ENCODE peak calls at places on chromosomes 12 and 14, in seven cellular contexts. One of them, this sample, is unnamed.

GRCh38 chr12:54082402-54082892 is 28.8 kb downstream of the HOXC4 start:
- DNase-seq in activated CD4-positive, alpha-beta T cell treated with anti-CD3 and anti-CD28 coated beads, Interleukin-2, amount 50 U/mL, for 4 hours: peak; percentile 43
- DNase-seq in NAMALWA: no peak
- DNase-seq in activated T-helper 9 cell treated with anti-CD3 and anti-CD28 coated beads, Interleukin-2, amount 50 U/mL, for 16 hours: no peak
- DNase-seq in iPS-NIHi11: peak; percentile 27
- DNase-seq in stimulated activated CD8-positive, alpha-beta memory T cell treated with anti-CD3 and anti-CD28 coated beads, Interleukin-15, amount 100 ng/mL, for 1 hour: no peak
- DNase-seq in GM04503: no peak
- DNase-seq in this sample: peak; percentile 11

GRCh38 chr14:38197001-38197760 is 10.5 kb upstream of the SSTR1 start:
- DNase-seq in activated CD4-positive, alpha-beta T cell treated with anti-CD3 and anti-CD28 coated beads, Interleukin-2, amount 50 U/mL, for 4 hours: no peak
- DNase-seq in activated T-helper 9 cell treated with anti-CD3 and anti-CD28 coated beads, Interleukin-2, amount 50 U/mL, for 16 hours: no peak
- DNase-seq in stimulated activated CD8-positive, alpha-beta memory T cell treated with anti-CD3 and anti-CD28 coated beads, Interleukin-15, amount 100 ng/mL, for 1 hour: no peak
- DNase-seq in iPS-NIHi11: no peak
- DNase-seq in GM04503: no peak
- DNase-seq in NAMALWA: peak; percentile 7
- DNase-seq in this sample: no peak

GRCh38 chr12:4320287-4320858 is 640 bp upstream of the TIGAR start:
- DNase-seq in NAMALWA: no peak
- DNase-seq in GM04503: no peak
- DNase-seq in activated T-helper 9 cell treated with anti-CD3 and anti-CD28 coated beads, Interleukin-2, amount 50 U/mL, for 16 hours: no peak
- DNase-seq in stimulated activated CD8-positive, alpha-beta memory T cell treated with anti-CD3 and anti-CD28 coated beads, Interleukin-15, amount 100 ng/mL, for 1 hour: no peak
- DNase-seq in iPS-NIHi11: no peak
- DNase-seq in activated CD4-positive, alpha-beta T cell treated with anti-CD3 and anti-CD28 coated beads, Interleukin-2, amount 50 U/mL, for 4 hours: no peak
- DNase-seq in this sample: no peak

GRCh38 chr12:80412343-80412953 is 31.6 kb upstream of the PTPRQ start:
- DNase-seq in iPS-NIHi11: peak; percentile 27
- DNase-seq in activated CD4-positive, alpha-beta T cell treated with anti-CD3 and anti-CD28 coated beads, Interleukin-2, amount 50 U/mL, for 4 hours: no peak
- DNase-seq in stimulated activated CD8-positive, alpha-beta memory T cell treated with anti-CD3 and anti-CD28 coated beads, Interleukin-15, amount 100 ng/mL, for 1 hour: no peak
- DNase-seq in activated T-helper 9 cell treated with anti-CD3 and anti-CD28 coated beads, Interleukin-2, amount 50 U/mL, for 16 hours: no peak
- DNase-seq in GM04503: no peak
- DNase-seq in NAMALWA: peak; percentile 76
- DNase-seq in this sample: peak; percentile 67

GRCh38 chr14:21300892-21301291 is 21.0 kb downstream of the RPGRIP1 start:
- DNase-seq in activated T-helper 9 cell treated with anti-CD3 and anti-CD28 coated beads, Interleukin-2, amount 50 U/mL, for 16 hours: no peak
- DNase-seq in GM04503: no peak
- DNase-seq in activated CD4-positive, alpha-beta T cell treated with anti-CD3 and anti-CD28 coated beads, Interleukin-2, amount 50 U/mL, for 4 hours: no peak
- DNase-seq in iPS-NIHi11: peak; percentile 84
- DNase-seq in stimulated activated CD8-positive, alpha-beta memory T cell treated with anti-CD3 and anti-CD28 coated beads, Interleukin-15, amount 100 ng/mL, for 1 hour: no peak
- DNase-seq in NAMALWA: peak; percentile 76
- DNase-seq in this sample: peak; percentile 16

GRCh38 chr14:77825895-77826519 is 26.1 kb downstream of the ADCK1 start:
- DNase-seq in stimulated activated CD8-positive, alpha-beta memory T cell treated with anti-CD3 and anti-CD28 coated beads, Interleukin-15, amount 100 ng/mL, for 1 hour: no peak
- DNase-seq in activated T-helper 9 cell treated with anti-CD3 and anti-CD28 coated beads, Interleukin-2, amount 50 U/mL, for 16 hours: no peak
- DNase-seq in iPS-NIHi11: no peak
- DNase-seq in NAMALWA: no peak
- DNase-seq in activated CD4-positive, alpha-beta T cell treated with anti-CD3 and anti-CD28 coated beads, Interleukin-2, amount 50 U/mL, for 4 hours: no peak
- DNase-seq in GM04503: no peak
- DNase-seq in this sample: no peak

GRCh38 chr12:94994312-94994711 is 9.2 kb downstream of the NDUFA12 start:
- DNase-seq in iPS-NIHi11: no peak
- DNase-seq in activated CD4-positive, alpha-beta T cell treated with anti-CD3 and anti-CD28 coated beads, Interleukin-2, amount 50 U/mL, for 4 hours: no peak
- DNase-seq in activated T-helper 9 cell treated with anti-CD3 and anti-CD28 coated beads, Interleukin-2, amount 50 U/mL, for 16 hours: no peak
- DNase-seq in stimulated activated CD8-positive, alpha-beta memory T cell treated with anti-CD3 and anti-CD28 coated beads, Interleukin-15, amount 100 ng/mL, for 1 hour: no peak
- DNase-seq in GM04503: no peak
- DNase-seq in NAMALWA: no peak
- DNase-seq in this sample: no peak

GRCh38 chr14:20498622-20499021 is 6.7 kb upstream of the RNASE10 start:
- DNase-seq in activated T-helper 9 cell treated with anti-CD3 and anti-CD28 coated beads, Interleukin-2, amount 50 U/mL, for 16 hours: no peak
- DNase-seq in activated CD4-positive, alpha-beta T cell treated with anti-CD3 and anti-CD28 coated beads, Interleukin-2, amount 50 U/mL, for 4 hours: no peak
- DNase-seq in NAMALWA: no peak
- DNase-seq in stimulated activated CD8-positive, alpha-beta memory T cell treated with anti-CD3 and anti-CD28 coated beads, Interleukin-15, amount 100 ng/mL, for 1 hour: no peak
- DNase-seq in iPS-NIHi11: no peak
- DNase-seq in GM04503: no peak
- DNase-seq in this sample: no peak

GRCh38 chr12:66035289-66035961 is 95.1 kb downstream of the LLPH start:
- DNase-seq in NAMALWA: peak; percentile 71
- DNase-seq in iPS-NIHi11: peak; percentile 15
- DNase-seq in GM04503: no peak
- DNase-seq in stimulated activated CD8-positive, alpha-beta memory T cell treated with anti-CD3 and anti-CD28 coated beads, Interleukin-15, amount 100 ng/mL, for 1 hour: no peak
- DNase-seq in activated CD4-positive, alpha-beta T cell treated with anti-CD3 and anti-CD28 coated beads, Interleukin-2, amount 50 U/mL, for 4 hours: no peak
- DNase-seq in activated T-helper 9 cell treated with anti-CD3 and anti-CD28 coated beads, Interleukin-2, amount 50 U/mL, for 16 hours: no peak
- DNase-seq in this sample: peak; percentile 35

GRCh38 chr14:91078095-91078737 is 17.8 kb upstream of the RPS6KA5 start:
- DNase-seq in NAMALWA: no peak
- DNase-seq in stimulated activated CD8-positive, alpha-beta memory T cell treated with anti-CD3 and anti-CD28 coated beads, Interleukin-15, amount 100 ng/mL, for 1 hour: no peak
- DNase-seq in iPS-NIHi11: no peak
- DNase-seq in activated T-helper 9 cell treated with anti-CD3 and anti-CD28 coated beads, Interleukin-2, amount 50 U/mL, for 16 hours: peak; percentile 33
- DNase-seq in activated CD4-positive, alpha-beta T cell treated with anti-CD3 and anti-CD28 coated beads, Interleukin-2, amount 50 U/mL, for 4 hours: peak; percentile 24
- DNase-seq in GM04503: no peak
- DNase-seq in this sample: no peak

GRCh38 chr12:113260127-113260526 is 38.9 kb downstream of the TPCN1 start:
- DNase-seq in NAMALWA: no peak
- DNase-seq in GM04503: no peak
- DNase-seq in activated CD4-positive, alpha-beta T cell treated with anti-CD3 and anti-CD28 coated beads, Interleukin-2, amount 50 U/mL, for 4 hours: no peak
- DNase-seq in stimulated activated CD8-positive, alpha-beta memory T cell treated with anti-CD3 and anti-CD28 coated beads, Interleukin-15, amount 100 ng/mL, for 1 hour: no peak
- DNase-seq in activated T-helper 9 cell treated with anti-CD3 and anti-CD28 coated beads, Interleukin-2, amount 50 U/mL, for 16 hours: no peak
- DNase-seq in iPS-NIHi11: no peak
- DNase-seq in this sample: no peak

GRCh38 chr12:51895378-51896135 is 7.7 kb downstream of the ANKRD33 start:
- DNase-seq in iPS-NIHi11: no peak
- DNase-seq in NAMALWA: no peak
- DNase-seq in stimulated activated CD8-positive, alpha-beta memory T cell treated with anti-CD3 and anti-CD28 coated beads, Interleukin-15, amount 100 ng/mL, for 1 hour: no peak
- DNase-seq in activated CD4-positive, alpha-beta T cell treated with anti-CD3 and anti-CD28 coated beads, Interleukin-2, amount 50 U/mL, for 4 hours: no peak
- DNase-seq in GM04503: no peak
- DNase-seq in activated T-helper 9 cell treated with anti-CD3 and anti-CD28 coated beads, Interleukin-2, amount 50 U/mL, for 16 hours: no peak
- DNase-seq in this sample: no peak

GRCh38 chr12:33609910-33610309 is 170.3 kb upstream of the SYT10 start:
- DNase-seq in NAMALWA: no peak
- DNase-seq in stimulated activated CD8-positive, alpha-beta memory T cell treated with anti-CD3 and anti-CD28 coated beads, Interleukin-15, amount 100 ng/mL, for 1 hour: no peak
- DNase-seq in iPS-NIHi11: no peak
- DNase-seq in activated T-helper 9 cell treated with anti-CD3 and anti-CD28 coated beads, Interleukin-2, amount 50 U/mL, for 16 hours: no peak
- DNase-seq in GM04503: no peak
- DNase-seq in activated CD4-positive, alpha-beta T cell treated with anti-CD3 and anti-CD28 coated beads, Interleukin-2, amount 50 U/mL, for 4 hours: no peak
- DNase-seq in this sample: no peak

GRCh38 chr12:1929241-1929984 is 11.0 kb upstream of the CACNA2D4 start:
- DNase-seq in stimulated activated CD8-positive, alpha-beta memory T cell treated with anti-CD3 and anti-CD28 coated beads, Interleukin-15, amount 100 ng/mL, for 1 hour: no peak
- DNase-seq in NAMALWA: no peak
- DNase-seq in iPS-NIHi11: no peak
- DNase-seq in activated CD4-positive, alpha-beta T cell treated with anti-CD3 and anti-CD28 coated beads, Interleukin-2, amount 50 U/mL, for 4 hours: no peak
- DNase-seq in activated T-helper 9 cell treated with anti-CD3 and anti-CD28 coated beads, Interleukin-2, amount 50 U/mL, for 16 hours: no peak
- DNase-seq in GM04503: no peak
- DNase-seq in this sample: peak; percentile 21

GRCh38 chr14:39431416-39432178 is 636 bp downstream of the FBXO33 start:
- DNase-seq in iPS-NIHi11: peak; percentile 83
- DNase-seq in stimulated activated CD8-positive, alpha-beta memory T cell treated with anti-CD3 and anti-CD28 coated beads, Interleukin-15, amount 100 ng/mL, for 1 hour: no peak
- DNase-seq in activated T-helper 9 cell treated with anti-CD3 and anti-CD28 coated beads, Interleukin-2, amount 50 U/mL, for 16 hours: peak; percentile 23
- DNase-seq in NAMALWA: peak; percentile 45
- DNase-seq in GM04503: no peak
- DNase-seq in activated CD4-positive, alpha-beta T cell treated with anti-CD3 and anti-CD28 coated beads, Interleukin-2, amount 50 U/mL, for 4 hours: peak; percentile 11
- DNase-seq in this sample: peak; percentile 51

GRCh38 chr12:31390991-31391390 is 65.0 kb upstream of the SINHCAF start:
- DNase-seq in activated T-helper 9 cell treated with anti-CD3 and anti-CD28 coated beads, Interleukin-2, amount 50 U/mL, for 16 hours: no peak
- DNase-seq in NAMALWA: no peak
- DNase-seq in GM04503: no peak
- DNase-seq in stimulated activated CD8-positive, alpha-beta memory T cell treated with anti-CD3 and anti-CD28 coated beads, Interleukin-15, amount 100 ng/mL, for 1 hour: no peak
- DNase-seq in iPS-NIHi11: no peak
- DNase-seq in activated CD4-positive, alpha-beta T cell treated with anti-CD3 and anti-CD28 coated beads, Interleukin-2, amount 50 U/mL, for 4 hours: no peak
- DNase-seq in this sample: no peak

GRCh38 chr14:76118594-76118993 is 33.1 kb upstream of the GPATCH2L start:
- DNase-seq in GM04503: no peak
- DNase-seq in stimulated activated CD8-positive, alpha-beta memory T cell treated with anti-CD3 and anti-CD28 coated beads, Interleukin-15, amount 100 ng/mL, for 1 hour: no peak
- DNase-seq in activated CD4-positive, alpha-beta T cell treated with anti-CD3 and anti-CD28 coated beads, Interleukin-2, amount 50 U/mL, for 4 hours: no peak
- DNase-seq in activated T-helper 9 cell treated with anti-CD3 and anti-CD28 coated beads, Interleukin-2, amount 50 U/mL, for 16 hours: no peak
- DNase-seq in NAMALWA: no peak
- DNase-seq in iPS-NIHi11: no peak
- DNase-seq in this sample: no peak

GRCh38 chr12:42756841-42757661 is 167.5 kb upstream of the PRICKLE1 start:
- DNase-seq in activated T-helper 9 cell treated with anti-CD3 and anti-CD28 coated beads, Interleukin-2, amount 50 U/mL, for 16 hours: no peak
- DNase-seq in NAMALWA: no peak
- DNase-seq in stimulated activated CD8-positive, alpha-beta memory T cell treated with anti-CD3 and anti-CD28 coated beads, Interleukin-15, amount 100 ng/mL, for 1 hour: no peak
- DNase-seq in activated CD4-positive, alpha-beta T cell treated with anti-CD3 and anti-CD28 coated beads, Interleukin-2, amount 50 U/mL, for 4 hours: no peak
- DNase-seq in GM04503: peak; percentile 51
- DNase-seq in iPS-NIHi11: peak; percentile 83
- DNase-seq in this sample: no peak

GRCh38 chr12:131137836-131138637 is 184.3 kb downstream of the ADGRD1 start:
- DNase-seq in NAMALWA: no peak
- DNase-seq in stimulated activated CD8-positive, alpha-beta memory T cell treated with anti-CD3 and anti-CD28 coated beads, Interleukin-15, amount 100 ng/mL, for 1 hour: no peak
- DNase-seq in GM04503: no peak
- DNase-seq in activated T-helper 9 cell treated with anti-CD3 and anti-CD28 coated beads, Interleukin-2, amount 50 U/mL, for 16 hours: no peak
- DNase-seq in activated CD4-positive, alpha-beta T cell treated with anti-CD3 and anti-CD28 coated beads, Interleukin-2, amount 50 U/mL, for 4 hours: no peak
- DNase-seq in iPS-NIHi11: no peak
- DNase-seq in this sample: no peak

GRCh38 chr12:3568695-3569094 is 77.7 kb downstream of the PRMT8 start:
- DNase-seq in GM04503: no peak
- DNase-seq in activated CD4-positive, alpha-beta T cell treated with anti-CD3 and anti-CD28 coated beads, Interleukin-2, amount 50 U/mL, for 4 hours: no peak
- DNase-seq in stimulated activated CD8-positive, alpha-beta memory T cell treated with anti-CD3 and anti-CD28 coated beads, Interleukin-15, amount 100 ng/mL, for 1 hour: no peak
- DNase-seq in iPS-NIHi11: no peak
- DNase-seq in activated T-helper 9 cell treated with anti-CD3 and anti-CD28 coated beads, Interleukin-2, amount 50 U/mL, for 16 hours: no peak
- DNase-seq in NAMALWA: no peak
- DNase-seq in this sample: no peak

GRCh38 chr12:4178424-4179184 is 95.0 kb upstream of the CCND2 start:
- DNase-seq in GM04503: no peak
- DNase-seq in activated T-helper 9 cell treated with anti-CD3 and anti-CD28 coated beads, Interleukin-2, amount 50 U/mL, for 16 hours: no peak
- DNase-seq in NAMALWA: no peak
- DNase-seq in activated CD4-positive, alpha-beta T cell treated with anti-CD3 and anti-CD28 coated beads, Interleukin-2, amount 50 U/mL, for 4 hours: no peak
- DNase-seq in iPS-NIHi11: no peak
- DNase-seq in stimulated activated CD8-positive, alpha-beta memory T cell treated with anti-CD3 and anti-CD28 coated beads, Interleukin-15, amount 100 ng/mL, for 1 hour: no peak
- DNase-seq in this sample: no peak

GRCh38 chr12:69329669-69330428 is 18.3 kb upstream of the LYZ start:
- DNase-seq in stimulated activated CD8-positive, alpha-beta memory T cell treated with anti-CD3 and anti-CD28 coated beads, Interleukin-15, amount 100 ng/mL, for 1 hour: no peak
- DNase-seq in activated T-helper 9 cell treated with anti-CD3 and anti-CD28 coated beads, Interleukin-2, amount 50 U/mL, for 16 hours: no peak
- DNase-seq in GM04503: no peak
- DNase-seq in iPS-NIHi11: no peak
- DNase-seq in NAMALWA: peak; percentile 68
- DNase-seq in activated CD4-positive, alpha-beta T cell treated with anti-CD3 and anti-CD28 coated beads, Interleukin-2, amount 50 U/mL, for 4 hours: no peak
- DNase-seq in this sample: no peak

GRCh38 chr12:114405449-114406271 is at the start of gene TBX5:
- DNase-seq in GM04503: no peak
- DNase-seq in activated T-helper 9 cell treated with anti-CD3 and anti-CD28 coated beads, Interleukin-2, amount 50 U/mL, for 16 hours: no peak
- DNase-seq in NAMALWA: no peak
- DNase-seq in activated CD4-positive, alpha-beta T cell treated with anti-CD3 and anti-CD28 coated beads, Interleukin-2, amount 50 U/mL, for 4 hours: no peak
- DNase-seq in stimulated activated CD8-positive, alpha-beta memory T cell treated with anti-CD3 and anti-CD28 coated beads, Interleukin-15, amount 100 ng/mL, for 1 hour: no peak
- DNase-seq in iPS-NIHi11: no peak
- DNase-seq in this sample: no peak

GRCh38 chr12:65313704-65314317 is 35.3 kb downstream of the MSRB3 start:
- DNase-seq in NAMALWA: peak; percentile 49
- DNase-seq in activated CD4-positive, alpha-beta T cell treated with anti-CD3 and anti-CD28 coated beads, Interleukin-2, amount 50 U/mL, for 4 hours: no peak
- DNase-seq in GM04503: no peak
- DNase-seq in activated T-helper 9 cell treated with anti-CD3 and anti-CD28 coated beads, Interleukin-2, amount 50 U/mL, for 16 hours: no peak
- DNase-seq in stimulated activated CD8-positive, alpha-beta memory T cell treated with anti-CD3 and anti-CD28 coated beads, Interleukin-15, amount 100 ng/mL, for 1 hour: no peak
- DNase-seq in iPS-NIHi11: no peak
- DNase-seq in this sample: peak; percentile 6

GRCh38 chr14:63874223-63874622 is 21.4 kb downstream of the SYNE2 start:
- DNase-seq in activated T-helper 9 cell treated with anti-CD3 and anti-CD28 coated beads, Interleukin-2, amount 50 U/mL, for 16 hours: no peak
- DNase-seq in stimulated activated CD8-positive, alpha-beta memory T cell treated with anti-CD3 and anti-CD28 coated beads, Interleukin-15, amount 100 ng/mL, for 1 hour: no peak
- DNase-seq in activated CD4-positive, alpha-beta T cell treated with anti-CD3 and anti-CD28 coated beads, Interleukin-2, amount 50 U/mL, for 4 hours: no peak
- DNase-seq in GM04503: no peak
- DNase-seq in NAMALWA: no peak
- DNase-seq in iPS-NIHi11: no peak
- DNase-seq in this sample: no peak

GRCh38 chr14:105317546-105317945 is 3.0 kb downstream of the PACS2 start:
- DNase-seq in activated CD4-positive, alpha-beta T cell treated with anti-CD3 and anti-CD28 coated beads, Interleukin-2, amount 50 U/mL, for 4 hours: no peak
- DNase-seq in activated T-helper 9 cell treated with anti-CD3 and anti-CD28 coated beads, Interleukin-2, amount 50 U/mL, for 16 hours: no peak
- DNase-seq in NAMALWA: no peak
- DNase-seq in iPS-NIHi11: no peak
- DNase-seq in GM04503: peak; percentile 50
- DNase-seq in stimulated activated CD8-positive, alpha-beta memory T cell treated with anti-CD3 and anti-CD28 coated beads, Interleukin-15, amount 100 ng/mL, for 1 hour: no peak
- DNase-seq in this sample: peak; percentile 48

GRCh38 chr12:14665354-14666348 is 30.7 kb downstream of the GUCY2C start:
- DNase-seq in activated T-helper 9 cell treated with anti-CD3 and anti-CD28 coated beads, Interleukin-2, amount 50 U/mL, for 16 hours: no peak
- DNase-seq in activated CD4-positive, alpha-beta T cell treated with anti-CD3 and anti-CD28 coated beads, Interleukin-2, amount 50 U/mL, for 4 hours: no peak
- DNase-seq in NAMALWA: peak; percentile 39
- DNase-seq in iPS-NIHi11: peak; percentile 63
- DNase-seq in GM04503: no peak
- DNase-seq in stimulated activated CD8-positive, alpha-beta memory T cell treated with anti-CD3 and anti-CD28 coated beads, Interleukin-15, amount 100 ng/mL, for 1 hour: no peak
- DNase-seq in this sample: no peak

GRCh38 chr12:57454566-57455373 is at the start of gene INHBE:
- DNase-seq in activated T-helper 9 cell treated with anti-CD3 and anti-CD28 coated beads, Interleukin-2, amount 50 U/mL, for 16 hours: no peak
- DNase-seq in stimulated activated CD8-positive, alpha-beta memory T cell treated with anti-CD3 and anti-CD28 coated beads, Interleukin-15, amount 100 ng/mL, for 1 hour: no peak
- DNase-seq in NAMALWA: peak; percentile 77
- DNase-seq in iPS-NIHi11: peak; percentile 80
- DNase-seq in GM04503: no peak
- DNase-seq in activated CD4-positive, alpha-beta T cell treated with anti-CD3 and anti-CD28 coated beads, Interleukin-2, amount 50 U/mL, for 4 hours: no peak
- DNase-seq in this sample: no peak

GRCh38 chr14:37592288-37593274 is 2.5 kb downstream of the FOXA1 start:
- DNase-seq in activated CD4-positive, alpha-beta T cell treated with anti-CD3 and anti-CD28 coated beads, Interleukin-2, amount 50 U/mL, for 4 hours: no peak
- DNase-seq in stimulated activated CD8-positive, alpha-beta memory T cell treated with anti-CD3 and anti-CD28 coated beads, Interleukin-15, amount 100 ng/mL, for 1 hour: no peak
- DNase-seq in activated T-helper 9 cell treated with anti-CD3 and anti-CD28 coated beads, Interleukin-2, amount 50 U/mL, for 16 hours: no peak
- DNase-seq in GM04503: no peak
- DNase-seq in NAMALWA: no peak
- DNase-seq in iPS-NIHi11: no peak
- DNase-seq in this sample: no peak

GRCh38 chr12:89280833-89281533 is 71.3 kb downstream of the DUSP6 start:
- DNase-seq in GM04503: no peak
- DNase-seq in activated T-helper 9 cell treated with anti-CD3 and anti-CD28 coated beads, Interleukin-2, amount 50 U/mL, for 16 hours: no peak
- DNase-seq in activated CD4-positive, alpha-beta T cell treated with anti-CD3 and anti-CD28 coated beads, Interleukin-2, amount 50 U/mL, for 4 hours: no peak
- DNase-seq in stimulated activated CD8-positive, alpha-beta memory T cell treated with anti-CD3 and anti-CD28 coated beads, Interleukin-15, amount 100 ng/mL, for 1 hour: no peak
- DNase-seq in NAMALWA: peak; percentile 19
- DNase-seq in iPS-NIHi11: no peak
- DNase-seq in this sample: no peak

GRCh38 chr12:67391034-67391433 is 121.9 kb downstream of the CAND1 start:
- DNase-seq in GM04503: no peak
- DNase-seq in activated CD4-positive, alpha-beta T cell treated with anti-CD3 and anti-CD28 coated beads, Interleukin-2, amount 50 U/mL, for 4 hours: no peak
- DNase-seq in activated T-helper 9 cell treated with anti-CD3 and anti-CD28 coated beads, Interleukin-2, amount 50 U/mL, for 16 hours: no peak
- DNase-seq in stimulated activated CD8-positive, alpha-beta memory T cell treated with anti-CD3 and anti-CD28 coated beads, Interleukin-15, amount 100 ng/mL, for 1 hour: no peak
- DNase-seq in NAMALWA: no peak
- DNase-seq in iPS-NIHi11: no peak
- DNase-seq in this sample: no peak

GRCh38 chr12:110794623-110795280 is 52.0 kb upstream of the CCDC63 start:
- DNase-seq in iPS-NIHi11: no peak
- DNase-seq in stimulated activated CD8-positive, alpha-beta memory T cell treated with anti-CD3 and anti-CD28 coated beads, Interleukin-15, amount 100 ng/mL, for 1 hour: no peak
- DNase-seq in NAMALWA: no peak
- DNase-seq in GM04503: no peak
- DNase-seq in activated CD4-positive, alpha-beta T cell treated with anti-CD3 and anti-CD28 coated beads, Interleukin-2, amount 50 U/mL, for 4 hours: no peak
- DNase-seq in activated T-helper 9 cell treated with anti-CD3 and anti-CD28 coated beads, Interleukin-2, amount 50 U/mL, for 16 hours: no peak
- DNase-seq in this sample: no peak

GRCh38 chr14:68444449-68445168 is 348.3 kb downstream of the ZFP36L1 start:
- DNase-seq in NAMALWA: no peak
- DNase-seq in iPS-NIHi11: no peak
- DNase-seq in stimulated activated CD8-positive, alpha-beta memory T cell treated with anti-CD3 and anti-CD28 coated beads, Interleukin-15, amount 100 ng/mL, for 1 hour: no peak
- DNase-seq in activated T-helper 9 cell treated with anti-CD3 and anti-CD28 coated beads, Interleukin-2, amount 50 U/mL, for 16 hours: no peak
- DNase-seq in activated CD4-positive, alpha-beta T cell treated with anti-CD3 and anti-CD28 coated beads, Interleukin-2, amount 50 U/mL, for 4 hours: no peak
- DNase-seq in GM04503: peak; percentile 49
- DNase-seq in this sample: peak; percentile 32

This sample was measured in RPMI8226.